ENCODE peak calls at places on chromosome 13, in seven cellular contexts. S is NCI-H146, M is GM12864, I is HT-29, T is cerebellar cortex, U is endothelial cell of umbilical vein, D is HS-5. Y is an unnamed sample.

GRCh38 chr13:39876258-39876657 is 220.8 kb downstream of the COG6 start:
- DNase-seq in I (no peak), D (peak; percentile 80), U (peak; percentile 90), T (no peak), S (no peak), M (no peak), Y (peak; percentile 11)

GRCh38 chr13:27466513-27466912 is 16.1 kb upstream of the MTIF3 start:
- DNase-seq in S (peak; percentile 22), U (no peak), I (no peak), T (peak; percentile 36), M (no peak), D (no peak), Y (no peak)

GRCh38 chr13:31733066-31733465 is 6.3 kb upstream of the RXFP2 start:
- DNase-seq in T (no peak), S (no peak), D (no peak), M (no peak), U (peak; percentile 47), I (no peak), Y (no peak)

GRCh38 chr13:22062478-22063205 is 391.8 kb downstream of the FGF9 start:
- DNase-seq in T (no peak), M (no peak), U (no peak), S (no peak), D (no peak), I (no peak), Y (no peak)

GRCh38 chr13:32471187-32471922 is 43.4 kb upstream of the N4BP2L1 start:
- DNase-seq in S (no peak), U (no peak), I (no peak), D (no peak), M (no peak), T (no peak), Y (peak; percentile 49)

GRCh38 chr13:105670179-105671015 is 865.1 kb downstream of the EFNB2 start:
- DNase-seq in T (no peak), U (no peak), S (no peak), D (no peak), M (no peak), I (peak; percentile 38), Y (no peak)

GRCh38 chr13:46392967-46393366 is 5.9 kb upstream of the RUBCNL start:
- DNase-seq in D (no peak), M (no peak), T (no peak), I (no peak), S (no peak), U (no peak), Y (no peak)

GRCh38 chr13:107457686-107458085 is 757.6 kb downstream of the LIG4 start:
- DNase-seq in D (no peak), T (no peak), M (no peak), I (no peak), U (peak; percentile 78), S (no peak), Y (no peak)

GRCh38 chr13:44471686-44472085 is 98.1 kb downstream of the SERP2 start:
- DNase-seq in D (no peak), U (peak; percentile 45), S (no peak), M (no peak), T (no peak), I (peak; percentile 17), Y (no peak)

GRCh38 chr13:32585625-32586021 is 629 bp upstream of the PDS5B start:
- DNase-seq in M (no peak), I (no peak), S (peak; percentile 27), T (peak; percentile 19), D (no peak), U (no peak), Y (peak; percentile 23)

Y was measured in NB4.